ENCODE peak calls at places on chromosome 11, in five cellular contexts. K, A, Q, S and G are unnamed samples.

GRCh38 chr11:10051868-10052586 is 242.0 kb downstream of the SBF2 start:
- DNase-seq in K (no peak), A (peak), Q (no peak), S (no peak), G (no peak)

GRCh38 chr11:95682552-95682951 is 107.0 kb downstream of the FAM76B start:
- DNase-seq in K (no peak), A (peak), Q (no peak), S (no peak), G (no peak)

GRCh38 chr11:932435-932834 is 6.8 kb downstream of the AP2A2 start:
- DNase-seq in K (no peak), A (peak), Q (no peak), S (no peak), G (no peak)

GRCh38 chr11:72140661-72141060 is 5.1 kb downstream of the FOLR3 start:
- DNase-seq in K (no peak), A (no peak), Q (no peak), S (no peak), G (no peak)

GRCh38 chr11:121626507-121626875 is 173.7 kb upstream of the SORL1-AS1 start:
- DNase-seq in K (no peak), A (no peak), Q (no peak), S (no peak), G (no peak)

GRCh38 chr11:134560566-134561347 is 148.7 kb upstream of the B3GAT1 start:
- DNase-seq in K (no peak), A (no peak), Q (no peak), S (no peak), G (no peak)

GRCh38 chr11:106281455-106282173 is 204.2 kb downstream of the AASDHPPT start:
- DNase-seq in K (no peak), A (peak), Q (no peak), S (no peak), G (peak)

GRCh38 chr11:26801601-26802000 is 79.7 kb upstream of the SLC5A12 start:
- DNase-seq in K (no peak), A (no peak), Q (no peak), S (no peak), G (no peak)

GRCh38 chr11:112996924-112997323 is 35.7 kb downstream of the NCAM1 start:
- DNase-seq in K (no peak), A (no peak), Q (no peak), S (no peak), G (no peak)

GRCh38 chr11:75428301-75428724 is 4.7 kb downstream of the KLHL35 start:
- DNase-seq in K (peak), A (peak), Q (peak), S (peak), G (peak)

GRCh38 chr11:124315052-124315451 is 1.3 kb upstream of the OR8D1 start:
- DNase-seq in K (no peak), A (no peak), Q (no peak), S (no peak), G (peak)

GRCh38 chr11:34397120-34397519 is 39.3 kb upstream of the ABTB2 start:
- DNase-seq in K (no peak), A (no peak), Q (no peak), S (no peak), G (no peak)

GRCh38 chr11:47233989-47234668 is 14.5 kb downstream of the ACP2 start:
- DNase-seq in K (peak), A (peak), Q (no peak), S (no peak), G (peak)

GRCh38 chr11:126114486-126115252 is 52.0 kb upstream of the CDON start:
- DNase-seq in K (no peak), A (no peak), Q (no peak), S (no peak), G (no peak)

GRCh38 chr11:65641233-65642013 is 3.5 kb downstream of the SIPA1 start:
- DNase-seq in K (no peak), A (no peak), Q (no peak), S (no peak), G (no peak)
- H3K4me3 ChIP-seq in K (peak), A (no peak), Q (peak), S (no peak), G (no peak)

DNA sequence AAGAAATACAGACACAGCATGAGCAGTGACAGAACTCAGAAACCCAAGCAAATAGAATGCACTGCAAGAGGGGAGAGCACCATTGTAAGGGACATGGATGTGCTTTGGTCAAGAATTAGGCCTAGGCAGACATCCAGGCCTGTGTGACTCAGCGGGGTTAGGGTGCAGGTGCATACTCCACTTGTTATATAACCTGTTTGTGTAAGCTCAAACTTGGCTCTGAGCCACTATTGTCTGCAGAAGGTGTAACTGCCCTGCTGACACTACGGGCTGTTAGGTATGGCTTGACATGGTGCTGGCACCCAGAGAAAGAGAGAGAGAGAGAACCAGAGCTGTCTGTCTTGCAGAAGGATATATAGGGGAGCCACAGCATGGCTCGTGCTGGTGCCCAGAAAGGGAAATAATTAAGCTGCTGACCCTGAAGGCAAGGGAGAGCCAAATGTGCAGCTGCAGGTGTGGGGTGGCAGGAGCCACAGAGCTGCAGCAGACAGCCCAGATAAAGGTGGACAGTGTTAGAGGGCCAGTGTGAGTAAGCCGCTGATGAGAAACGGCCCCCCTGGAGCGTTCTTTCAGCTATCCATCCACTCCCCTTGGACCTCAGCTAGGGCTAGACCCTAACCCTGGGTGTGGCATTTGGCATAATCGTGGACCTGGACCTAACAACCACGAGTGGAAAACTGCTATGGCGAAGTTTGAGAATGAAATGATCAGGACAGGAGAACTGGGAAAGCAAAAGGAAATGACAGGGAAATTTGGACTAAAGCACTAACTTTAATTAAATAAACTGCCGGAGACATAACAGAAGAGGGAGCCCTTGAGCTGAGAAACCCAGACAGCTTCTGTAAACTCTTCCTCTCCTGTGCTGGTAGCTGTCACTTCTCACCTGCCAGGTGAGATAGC is 253.0 kb upstream of the CCDC179 start:
- DNase-seq in K (no peak), A (peak), Q (peak), S (peak), G (peak)
- TF ChIP-seq CTCF in K (peak), A (peak), Q (no peak), S (no peak), G (peak)

GRCh38 chr11:104795511-104796213 is 102.6 kb downstream of the CASP12 start:
- DNase-seq in K (no peak), A (no peak), Q (no peak), S (no peak), G (no peak)

GRCh38 chr11:104792861-104793260 is 105.4 kb downstream of the CASP12 start:
- DNase-seq in K (no peak), A (peak), Q (no peak), S (no peak), G (no peak)

GRCh38 chr11:104799251-104799650 is 99.0 kb downstream of the CASP12 start:
- DNase-seq in K (no peak), A (no peak), Q (no peak), S (no peak), G (no peak)

GRCh38 chr11:104803770-104804169 is 94.5 kb downstream of the CASP12 start:
- DNase-seq in K (no peak), A (no peak), Q (no peak), S (no peak), G (no peak)

GRCh38 chr11:104798794-104799193 is 99.5 kb downstream of the CASP12 start:
- DNase-seq in K (no peak), A (no peak), Q (no peak), S (no peak), G (no peak)
- H3K4me3 ChIP-seq in K (no peak), A (no peak), Q (no peak), S (no peak), G (no peak)

GRCh38 chr11:14232652-14233051 is 126.3 kb downstream of the RRAS2 start:
- DNase-seq in K (no peak), A (no peak), Q (no peak), S (no peak), G (no peak)
- TF ChIP-seq CTCF in K (peak), A (peak), Q (no peak), S (no peak), G (peak)

DNA sequence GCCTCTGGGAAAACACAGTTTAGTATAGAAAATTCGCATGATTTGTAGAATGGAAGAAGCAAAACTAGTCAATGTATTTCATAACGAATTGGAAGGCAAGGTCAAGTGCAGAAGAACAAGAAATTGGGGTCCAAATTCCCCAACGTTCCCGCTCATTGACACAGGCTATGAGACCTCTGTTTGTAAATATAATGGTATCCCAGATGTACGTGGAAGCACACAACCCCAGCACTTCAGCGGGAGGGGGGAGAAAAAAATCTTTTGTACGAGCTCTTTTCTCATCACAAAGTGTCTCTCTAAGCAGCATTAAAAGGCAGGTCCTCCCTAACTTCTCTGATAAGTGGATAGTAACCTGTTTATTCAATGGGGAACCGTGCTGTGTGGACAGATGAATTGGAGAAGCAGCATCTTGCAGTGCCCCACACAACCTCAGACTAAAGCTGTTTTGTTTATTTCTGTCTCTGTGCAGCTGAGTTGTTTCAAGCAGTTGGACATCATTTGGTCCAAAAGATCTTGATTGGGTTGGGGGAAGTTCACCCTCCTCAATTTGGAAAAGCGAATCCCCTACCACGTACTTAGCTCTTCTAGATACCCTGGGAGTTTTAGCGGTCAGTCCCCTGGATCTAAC is 1.1 kb upstream of the GAB2 start:
- DNase-seq in K (no peak), A (no peak), Q (no peak), S (no peak), G (no peak)
- H3K4me3 ChIP-seq in K (peak), A (peak), Q (peak), S (no peak), G (peak)

GRCh38 chr11:63668396-63668795 is 2.8 kb downstream of the ATL3 start:
- DNase-seq in K (no peak), A (no peak), Q (no peak), S (no peak), G (no peak)

GRCh38 chr11:63667993-63668392 is 3.2 kb downstream of the ATL3 start:
- DNase-seq in K (no peak), A (peak), Q (no peak), S (no peak), G (peak)

GRCh38 chr11:63670077-63670737 is 969 bp downstream of the ATL3 start:
- DNase-seq in K (no peak), A (peak), Q (no peak), S (no peak), G (peak)

GRCh38 chr11:63663809-63664208 is 7.4 kb downstream of the ATL3 start:
- DNase-seq in K (no peak), A (peak), Q (no peak), S (no peak), G (peak)

DNA sequence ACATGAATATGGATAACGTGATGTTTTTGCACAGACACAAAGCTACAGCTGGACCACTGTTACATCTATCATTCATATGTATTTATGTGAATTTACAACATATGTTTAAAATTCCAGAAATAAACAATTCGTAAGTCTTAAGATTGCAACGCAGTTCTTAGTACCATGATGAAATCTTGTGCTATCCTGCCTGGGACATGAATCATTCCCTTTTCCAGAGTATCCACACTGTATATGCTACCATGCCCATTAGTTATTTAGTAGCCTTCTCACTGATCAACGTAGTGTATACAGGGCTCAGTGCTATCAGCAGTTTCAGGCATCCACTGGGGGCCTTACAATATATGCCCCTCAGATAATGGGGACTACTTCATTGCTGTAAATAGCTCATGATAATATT is 4.3 kb downstream of the ATL3 start:
- DNase-seq in K (no peak), A (peak), Q (no peak), S (no peak), G (peak)
- TF ChIP-seq CTCF in K (no peak), A (no peak), Q (no peak), S (no peak), G (no peak)